ENCODE peak calls at places on chromosomes 16 and 17, in four cellular contexts. One of them, this sample, is unnamed.

GRCh38 chr17:43015579-43015978 is 6.6 kb downstream of the VAT1 start:
- DNase-seq in astrocyte of the spinal cord: no peak
- DNase-seq in neural crest cell: no peak
- DNase-seq in fibroblast of lung: peak
- DNase-seq in this sample: peak

GRCh38 chr17:78924481-78925151 is 571 bp downstream of the TIMP2 start:
- DNase-seq in astrocyte of the spinal cord: no peak
- DNase-seq in neural crest cell: peak
- DNase-seq in fibroblast of lung: no peak
- DNase-seq in this sample: no peak

GRCh38 chr17:5557485-5557884 is 26.8 kb downstream of the NLRP1 start:
- DNase-seq in fibroblast of lung: peak
- DNase-seq in astrocyte of the spinal cord: peak
- DNase-seq in neural crest cell: no peak
- DNase-seq in this sample: peak

GRCh38 chr17:34015253-34015652 is 239.8 kb upstream of the CCL2 start:
- DNase-seq in neural crest cell: no peak
- DNase-seq in fibroblast of lung: no peak
- DNase-seq in astrocyte of the spinal cord: no peak
- DNase-seq in this sample: no peak

GRCh38 chr17:2215616-2216364 is 87.8 kb downstream of the SMG6 start:
- DNase-seq in astrocyte of the spinal cord: peak
- DNase-seq in neural crest cell: no peak
- DNase-seq in fibroblast of lung: peak
- DNase-seq in this sample: peak

GRCh38 chr17:41020346-41020745 is 6.7 kb downstream of the KRTAP1-5 start:
- DNase-seq in neural crest cell: no peak
- DNase-seq in fibroblast of lung: no peak
- DNase-seq in astrocyte of the spinal cord: no peak
- DNase-seq in this sample: no peak

GRCh38 chr17:81870155-81870977 is 771 bp downstream of the ARHGDIA start:
- DNase-seq in neural crest cell: no peak
- DNase-seq in astrocyte of the spinal cord: peak
- DNase-seq in fibroblast of lung: peak
- DNase-seq in this sample: peak

GRCh38 chr17:16468428-16468992 is 23.5 kb downstream of the LRRC75A start:
- DNase-seq in fibroblast of lung: no peak
- DNase-seq in astrocyte of the spinal cord: no peak
- DNase-seq in neural crest cell: no peak
- DNase-seq in this sample: no peak

GRCh38 chr17:15782809-15783208 is 50.7 kb downstream of the TBC1D26 start:
- DNase-seq in fibroblast of lung: peak
- DNase-seq in astrocyte of the spinal cord: peak
- DNase-seq in neural crest cell: no peak
- DNase-seq in this sample: peak

GRCh38 chr16:53429221-53429943 is 4.9 kb upstream of the RBL2 start:
- DNase-seq in astrocyte of the spinal cord: peak
- DNase-seq in fibroblast of lung: peak
- DNase-seq in neural crest cell: no peak
- DNase-seq in this sample: peak

GRCh38 chr17:69060835-69061234 is at the start of gene ABCA9:
- DNase-seq in astrocyte of the spinal cord: peak
- DNase-seq in neural crest cell: no peak
- DNase-seq in fibroblast of lung: peak
- DNase-seq in this sample: peak

GRCh38 chr17:74864866-74865395 is 5.2 kb upstream of the GRIN2C start:
- DNase-seq in neural crest cell: peak
- DNase-seq in astrocyte of the spinal cord: peak
- DNase-seq in fibroblast of lung: peak
- DNase-seq in this sample: peak

GRCh38 chr16:89510526-89510925 is 2.3 kb downstream of the SPG7 start:
- DNase-seq in astrocyte of the spinal cord: no peak
- DNase-seq in fibroblast of lung: no peak
- DNase-seq in neural crest cell: no peak
- DNase-seq in this sample: no peak

GRCh38 chr16:16143038-16143763 is 80.1 kb downstream of the ABCC6 start:
- DNase-seq in astrocyte of the spinal cord: no peak
- DNase-seq in fibroblast of lung: no peak
- DNase-seq in neural crest cell: no peak
- DNase-seq in this sample: no peak

GRCh38 chr16:491225-491919 is 36.1 kb upstream of the CAPN15 start:
- DNase-seq in fibroblast of lung: no peak
- DNase-seq in astrocyte of the spinal cord: no peak
- DNase-seq in neural crest cell: no peak
- DNase-seq in this sample: no peak

GRCh38 chr16:21720533-21720932 is 56.8 kb downstream of the OTOA start:
- DNase-seq in neural crest cell: no peak
- DNase-seq in fibroblast of lung: no peak
- DNase-seq in astrocyte of the spinal cord: no peak
- DNase-seq in this sample: no peak

GRCh38 chr16:75695708-75696107 is 5.6 kb downstream of the DUXB start:
- DNase-seq in fibroblast of lung: peak
- DNase-seq in neural crest cell: no peak
- DNase-seq in astrocyte of the spinal cord: no peak
- DNase-seq in this sample: no peak

GRCh38 chr17:83037084-83037950 is 42.1 kb upstream of the METRNL start:
- DNase-seq in neural crest cell: no peak
- DNase-seq in fibroblast of lung: no peak
- DNase-seq in astrocyte of the spinal cord: no peak
- DNase-seq in this sample: no peak

GRCh38 chr17:77494664-77495435 is 354.1 kb downstream of the SEC14L1 start:
- DNase-seq in neural crest cell: peak
- DNase-seq in astrocyte of the spinal cord: peak
- DNase-seq in fibroblast of lung: peak
- DNase-seq in this sample: peak

GRCh38 chr16:83717308-83717707 is 90.5 kb upstream of the HSBP1 start:
- DNase-seq in fibroblast of lung: no peak
- DNase-seq in astrocyte of the spinal cord: no peak
- DNase-seq in neural crest cell: no peak
- DNase-seq in this sample: no peak
- TF ChIP-seq CTCF in fibroblast of lung: no peak
- TF ChIP-seq CTCF in astrocyte of the spinal cord: no peak
- TF ChIP-seq CTCF in neural crest cell: no peak
- TF ChIP-seq CTCF in this sample: no peak

DNA sequence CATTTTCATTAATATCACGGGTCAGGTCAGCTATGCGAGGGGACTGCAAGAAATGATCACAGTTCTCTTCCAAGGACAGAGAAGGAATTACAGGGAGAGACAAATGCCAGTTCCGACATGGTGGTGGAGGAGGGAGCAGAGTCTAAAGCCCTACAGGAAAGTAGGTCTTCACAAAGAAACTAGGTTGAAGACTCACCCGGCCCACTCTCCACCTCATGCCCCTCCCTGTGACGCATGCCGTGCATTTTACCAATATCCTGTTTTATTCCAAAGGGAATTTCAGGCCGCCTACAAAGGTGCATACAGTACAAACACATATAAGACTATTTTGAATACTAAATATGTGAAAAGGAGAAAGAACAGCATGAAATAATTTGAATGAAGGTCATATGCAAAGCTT is 56.8 kb downstream of the CDH11 start:
- DNase-seq in fibroblast of lung: no peak
- DNase-seq in neural crest cell: no peak
- DNase-seq in astrocyte of the spinal cord: no peak
- DNase-seq in this sample: no peak
- TF ChIP-seq CTCF in fibroblast of lung: no peak
- TF ChIP-seq CTCF in neural crest cell: no peak
- TF ChIP-seq CTCF in astrocyte of the spinal cord: no peak
- TF ChIP-seq CTCF in this sample: no peak

GRCh38 chr17:17570207-17570797 is 21.2 kb downstream of the PEMT start:
- DNase-seq in fibroblast of lung: peak
- DNase-seq in neural crest cell: no peak
- DNase-seq in astrocyte of the spinal cord: peak
- DNase-seq in this sample: peak
- TF ChIP-seq CTCF in fibroblast of lung: peak
- TF ChIP-seq CTCF in neural crest cell: peak
- TF ChIP-seq CTCF in astrocyte of the spinal cord: peak
- TF ChIP-seq CTCF in this sample: peak

GRCh38 chr16:3017806-3018506 is at the start of gene CLDN6:
- DNase-seq in fibroblast of lung: no peak
- DNase-seq in neural crest cell: peak
- DNase-seq in astrocyte of the spinal cord: no peak
- DNase-seq in this sample: no peak
- TF ChIP-seq CTCF in fibroblast of lung: peak
- TF ChIP-seq CTCF in neural crest cell: peak
- TF ChIP-seq CTCF in astrocyte of the spinal cord: peak
- TF ChIP-seq CTCF in this sample: peak

GRCh38 chr16:23371368-23371767 is 69.3 kb downstream of the SCNN1B start:
- DNase-seq in neural crest cell: no peak
- DNase-seq in fibroblast of lung: no peak
- DNase-seq in astrocyte of the spinal cord: no peak
- DNase-seq in this sample: no peak
- TF ChIP-seq CTCF in neural crest cell: no peak
- TF ChIP-seq CTCF in fibroblast of lung: no peak
- TF ChIP-seq CTCF in astrocyte of the spinal cord: no peak
- TF ChIP-seq CTCF in this sample: no peak